ENCODE peak calls at places on chromosome 7, in five cellular contexts. F is ELR, I is heart right ventricle, A is upper lobe of left lung, Y is neural crest cell. C is an unnamed sample.

GRCh38 chr7:30789334-30789711 is 18.1 kb downstream of the MINDY4 start:
- DNase-seq in F (peak), I (no peak), Y (no peak), A (no peak), C (no peak)

GRCh38 chr7:31096882-31097258 is 44.8 kb downstream of the ADCYAP1R1 start:
- DNase-seq in A (no peak), F (no peak), I (no peak), Y (no peak), C (peak)

GRCh38 chr7:72244826-72245398 is 167.2 kb downstream of the CALN1 start:
- DNase-seq in F (no peak), A (no peak), I (no peak), Y (no peak), C (no peak)

GRCh38 chr7:95199779-95200558 is 124.4 kb downstream of the PON1 start:
- DNase-seq in F (peak), A (no peak), Y (peak), I (peak), C (no peak)

GRCh38 chr7:43905954-43906326 is 456 bp downstream of the URGCP start:
- DNase-seq in A (no peak), F (peak), Y (peak), I (peak), C (peak)

GRCh38 chr7:151427705-151428392 is 12.1 kb downstream of the CRYGN start:
- DNase-seq in Y (no peak), F (no peak), A (no peak), I (no peak), C (no peak)

GRCh38 chr7:18400726-18401125 is 94.8 kb upstream of the HDAC9 start:
- DNase-seq in Y (no peak), A (no peak), I (no peak), F (no peak), C (no peak)

GRCh38 chr7:116434820-116435341 is 64.7 kb upstream of the CAV2 start:
- DNase-seq in Y (no peak), I (no peak), F (peak), A (no peak), C (no peak)

GRCh38 chr7:32518534-32519140 is 23.3 kb downstream of the AVL9 start:
- DNase-seq in Y (no peak), A (no peak), I (no peak), F (peak), C (no peak)

GRCh38 chr7:70596575-70596891 is 535.4 kb upstream of the GALNT17 start:
- DNase-seq in Y (no peak), A (no peak), F (no peak), I (no peak), C (no peak)

GRCh38 chr7:2399848-2400587 is 3.4 kb upstream of the CHST12 start:
- DNase-seq in Y (no peak), A (no peak), F (peak), I (peak), C (no peak)

GRCh38 chr7:87926581-87927461 is 7.2 kb upstream of the ADAM22 start:
- DNase-seq in I (no peak), A (no peak), Y (no peak), F (no peak), C (no peak)

GRCh38 chr7:22723171-22723601 is 3.8 kb upstream of the IL6 start:
- DNase-seq in F (peak), Y (no peak), A (no peak), I (peak), C (peak)

GRCh38 chr7:63899691-63900393 is 98.8 kb upstream of the ZNF722 start:
- DNase-seq in F (no peak), A (peak), Y (no peak), I (peak), C (peak)

GRCh38 chr7:1829111-1829510 is 159.0 kb downstream of the ELFN1 start:
- DNase-seq in A (peak), F (no peak), Y (no peak), I (no peak), C (peak)

GRCh38 chr7:23691320-23691719 is 11.3 kb downstream of the FAM221A start:
- DNase-seq in F (no peak), A (no peak), Y (no peak), I (no peak), C (no peak)

GRCh38 chr7:158975526-158976467 is 119.4 kb downstream of the DYNC2I1 start:
- DNase-seq in Y (no peak), A (no peak), I (no peak), F (no peak), C (no peak)

GRCh38 chr7:99365318-99366141 is 9.0 kb upstream of the ARPC1B start:
- DNase-seq in F (peak), I (no peak), A (peak), Y (no peak), C (peak)

GRCh38 chr7:33050425-33051318 is 11.9 kb downstream of the NT5C3A start:
- DNase-seq in Y (no peak), I (no peak), F (peak), A (no peak), C (no peak)

GRCh38 chr7:28102778-28103177 is 77.8 kb downstream of the JAZF1 start:
- DNase-seq in A (no peak), I (no peak), Y (no peak), F (peak), C (no peak)

GRCh38 chr7:44236333-44236728 is 35.6 kb downstream of the YKT6 start:
- DNase-seq in F (no peak), A (no peak), I (no peak), Y (no peak), C (no peak)

GRCh38 chr7:111091623-111092370 is 870 bp downstream of the LRRN3 start:
- DNase-seq in Y (no peak), I (no peak), A (no peak), F (no peak), C (no peak)

GRCh38 chr7:37315752-37316711 is 132.6 kb downstream of the ELMO1 start:
- DNase-seq in F (no peak), Y (no peak), A (no peak), I (no peak), C (no peak)

GRCh38 chr7:44279286-44279685 is 46.1 kb downstream of the CAMK2B start:
- DNase-seq in A (peak), I (no peak), F (no peak), Y (no peak), C (peak)

GRCh38 chr7:1665721-1666250 is 4.3 kb upstream of the ELFN1 start:
- DNase-seq in F (peak), Y (no peak), I (peak), A (peak), C (peak)

GRCh38 chr7:155509725-155510551 is 36.4 kb downstream of the CNPY1 start:
- DNase-seq in A (peak), F (no peak), I (no peak), Y (peak), C (peak)

GRCh38 chr7:33836797-33837355 is 68.5 kb upstream of the BMPER start:
- DNase-seq in I (no peak), Y (no peak), A (no peak), F (no peak), C (no peak)

GRCh38 chr7:516606-517456 is 2.8 kb downstream of the PDGFA start:
- DNase-seq in F (peak), A (peak), Y (no peak), I (no peak), C (no peak)

GRCh38 chr7:5693529-5693928 is 87.9 kb downstream of the RNF216 start:
- DNase-seq in Y (no peak), A (no peak), I (peak), F (peak), C (peak)

C was measured in spleen.